ENCODE peak calls at places on chromosomes 1 and 21, in eight cellular contexts. N is stimulated activated CD4-positive, alpha-beta T cell treated with anti-CD3 and anti-CD28 coated beads, Interleukin-2, amount 100 ng/mL, for 48 hours; G is left ventricle myocardium superior; M is HS-27A; E is SK-MEL-5; V is AG20443; F is T-helper 9 cell; L is activated naive CD4-positive, alpha-beta T cell treated with anti-CD3 and anti-CD28 coated beads, Interleukin-2, amount 10 ng/mL, durations not matched to agents 7 days and 5 days. U is an unnamed sample.

GRCh38 chr1:181951213-181951612 is 110.3 kb downstream of the ZNF648 start:
- DNase-seq in G (no peak), L (no peak), E (no peak), V (no peak), F (no peak), N (no peak), M (no peak), U (no peak)

GRCh38 chr1:15213333-15213732 is 33.7 kb upstream of the FHAD1 start:
- DNase-seq in L (no peak), G (no peak), V (no peak), N (no peak), M (no peak), F (no peak), E (no peak), U (no peak)

GRCh38 chr1:78676347-78676982 is 26.8 kb downstream of the IFI44 start:
- DNase-seq in M (no peak), G (no peak), N (peak), V (peak), E (peak), F (peak), L (peak), U (no peak)

GRCh38 chr1:2952992-2953391 is 68.3 kb upstream of the ACTRT2 start:
- DNase-seq in L (no peak), E (no peak), M (no peak), G (no peak), V (no peak), F (no peak), N (no peak), U (no peak)

GRCh38 chr1:41861509-41862410 is 57.0 kb downstream of the HIVEP3 start:
- DNase-seq in M (no peak), N (no peak), V (no peak), L (no peak), F (no peak), E (no peak), G (no peak), U (no peak)

GRCh38 chr1:237166031-237166430 is 124.0 kb downstream of the RYR2 start:
- DNase-seq in F (no peak), L (no peak), N (no peak), M (no peak), E (no peak), G (no peak), V (no peak), U (no peak)

GRCh38 chr1:196951711-196952394 is 8.3 kb downstream of the CFHR2 start:
- DNase-seq in N (no peak), L (no peak), G (no peak), V (peak), F (no peak), E (no peak), M (no peak), U (no peak)

GRCh38 chr1:2412773-2413494 is 570 bp upstream of the PEX10 start:
- DNase-seq in L (no peak), N (no peak), G (no peak), F (no peak), V (peak), E (no peak), M (peak), U (no peak)

GRCh38 chr21:18049461-18049860 is 195.2 kb upstream of the CHODL start:
- DNase-seq in E (no peak), F (no peak), G (no peak), N (no peak), M (no peak), L (no peak), V (no peak), U (no peak)

GRCh38 chr21:33993286-33994231 is 78.0 kb upstream of the ATP5PO start:
- DNase-seq in M (no peak), V (no peak), E (no peak), L (no peak), N (no peak), F (no peak), G (no peak), U (no peak)

GRCh38 chr1:2821970-2822620 is 20.6 kb upstream of the TTC34 start:
- DNase-seq in M (no peak), N (peak), L (peak), E (peak), V (peak), F (peak), G (peak), U (no peak)

GRCh38 chr1:76620371-76620770 is 246.9 kb upstream of the ST6GALNAC5 start:
- DNase-seq in F (no peak), N (no peak), L (no peak), G (no peak), M (no peak), E (no peak), V (no peak), U (no peak)

GRCh38 chr1:167229719-167230385 is 9.2 kb downstream of the POU2F1 start:
- DNase-seq in L (no peak), E (no peak), V (no peak), F (no peak), N (no peak), M (no peak), G (no peak), U (no peak)

GRCh38 chr21:17440955-17441354 is 71.9 kb upstream of the CXADR start:
- DNase-seq in L (no peak), N (no peak), V (no peak), G (no peak), E (no peak), F (no peak), M (no peak), U (no peak)

GRCh38 chr1:113072141-113072756 is 749 bp upstream of the LRIG2 start:
- DNase-seq in E (no peak), V (no peak), N (no peak), M (no peak), G (no peak), L (no peak), F (no peak), U (no peak)

GRCh38 chr1:215766521-215766920 is 199.4 kb downstream of the KCTD3 start:
- DNase-seq in M (no peak), G (no peak), N (no peak), L (no peak), E (no peak), V (no peak), F (no peak), U (no peak)

GRCh38 chr1:166819982-166820381 is 19.3 kb upstream of the POGK start:
- DNase-seq in N (no peak), F (no peak), G (no peak), E (no peak), V (no peak), L (no peak), M (no peak), U (no peak)

GRCh38 chr1:112717263-112717662 is 2.1 kb upstream of the PPM1J start:
- DNase-seq in V (no peak), E (no peak), G (no peak), M (no peak), L (no peak), N (no peak), F (no peak), U (no peak)

GRCh38 chr21:32248616-32249550 is 30.0 kb downstream of the MIS18A start:
- DNase-seq in N (no peak), E (no peak), V (no peak), F (no peak), M (no peak), L (no peak), G (no peak), U (no peak)

GRCh38 chr1:213066363-213066762 is 15.3 kb downstream of the RPS6KC1 start:
- DNase-seq in G (no peak), V (no peak), N (no peak), F (no peak), M (no peak), E (no peak), L (no peak), U (no peak)

GRCh38 chr21:45983981-45984551 is 2.5 kb downstream of the COL6A1 start:
- DNase-seq in V (peak), L (peak), E (no peak), F (no peak), M (no peak), N (no peak), G (peak), U (no peak)

GRCh38 chr1:190193508-190193907 is 284.2 kb downstream of the BRINP3 start:
- DNase-seq in L (no peak), G (no peak), E (no peak), M (no peak), F (no peak), N (no peak), V (no peak), U (no peak)

GRCh38 chr1:219927956-219928790 is at the start of gene SLC30A10:
- DNase-seq in E (no peak), G (peak), M (no peak), L (peak), F (no peak), N (peak), V (peak), U (no peak)

GRCh38 chr1:26784023-26784871 is 3.5 kb upstream of the PIGV start:
- DNase-seq in G (peak), N (no peak), M (peak), L (no peak), E (peak), V (peak), F (no peak), U (no peak)

GRCh38 chr1:230821346-230821745 is 47.0 kb downstream of the C1orf198 start:
- DNase-seq in L (no peak), M (no peak), F (no peak), G (no peak), N (no peak), E (peak), V (no peak), U (no peak)

GRCh38 chr1:22285545-22286396 is 142.9 kb upstream of the WNT4 start:
- DNase-seq in N (no peak), F (no peak), L (no peak), G (no peak), E (no peak), V (no peak), M (no peak), U (no peak)

GRCh38 chr1:89810880-89811279 is 10.0 kb upstream of the LRRC8D start:
- DNase-seq in N (no peak), G (no peak), L (no peak), M (no peak), E (peak), F (no peak), V (no peak), U (no peak)

GRCh38 chr1:57858740-57859139 is 434.9 kb upstream of the DAB1 start:
- DNase-seq in G (no peak), M (no peak), F (no peak), V (no peak), E (no peak), N (no peak), L (no peak), U (no peak)

GRCh38 chr1:214261206-214262123 is 19.5 kb upstream of the SMYD2 start:
- DNase-seq in E (peak), M (peak), L (peak), V (peak), G (peak), N (peak), F (peak), U (no peak)

GRCh38 chr1:10778640-10779039 is 17.8 kb downstream of the CASZ1 start:
- DNase-seq in N (no peak), L (no peak), F (no peak), E (no peak), V (no peak), G (no peak), M (no peak), U (no peak)

GRCh38 chr1:217332426-217333065 is 298.3 kb downstream of the GPATCH2 start:
- DNase-seq in V (no peak), E (no peak), G (peak), M (no peak), N (no peak), L (no peak), F (no peak), U (no peak)

U was measured in cortex of kidney.